ENCODE peak calls at places on chromosomes 4 and X, in four cellular contexts. G is K562, U is SK-N-SH, S is H1. O is an unnamed sample.

GRCh38 chrX:116318672-116319071 is 117.7 kb upstream of the SLC6A14 start:
- DNase-seq in G (no peak), U (no peak), S (no peak), O (no peak)

GRCh38 chrX:49101629-49101984 is 21.9 kb upstream of the WDR45 start:
- DNase-seq in G (peak), U (no peak), S (no peak), O (no peak)

GRCh38 chrX:13902406-13902805 is 85.5 kb upstream of the GPM6B start:
- DNase-seq in G (no peak), U (no peak), S (no peak), O (no peak)

GRCh38 chr4:57182132-57182874 is 72.1 kb upstream of the IGFBP7 start:
- DNase-seq in G (no peak), U (peak), S (no peak), O (no peak)

GRCh38 chr4:107721436-107722090 is 1.5 kb upstream of the PAPSS1 start:
- DNase-seq in G (no peak), U (no peak), S (peak), O (no peak)

GRCh38 chrX:47540754-47541538 is 20.1 kb upstream of the ARAF start:
- DNase-seq in G (peak), U (peak), S (peak), O (no peak)

GRCh38 chr4:18366762-18367358 is 345.3 kb upstream of the LCORL start:
- DNase-seq in G (peak), U (peak), S (no peak), O (peak)

GRCh38 chrX:68832516-68833447 is 4.0 kb downstream of the EFNB1 start:
- DNase-seq in G (no peak), U (no peak), S (no peak), O (no peak)

GRCh38 chr4:164753873-164754488 is at the start of gene SMIM31:
- DNase-seq in G (no peak), U (no peak), S (no peak), O (no peak)

GRCh38 chr4:76504613-76505465 is 69.8 kb downstream of the SHROOM3 start:
- DNase-seq in G (peak), U (peak), S (no peak), O (no peak)

GRCh38 chr4:134807231-134807745 is 605.7 kb upstream of the PABPC4L start:
- DNase-seq in G (no peak), U (no peak), S (no peak), O (no peak)

GRCh38 chrX:11792461-11793421 is 34.7 kb downstream of the MSL3 start:
- DNase-seq in G (no peak), U (no peak), S (no peak), O (peak)

GRCh38 chrX:103847174-103847870 is 15.3 kb upstream of the RAB9B start:
- DNase-seq in G (no peak), U (no peak), S (no peak), O (no peak)

GRCh38 chrX:567891-568290 is 62.7 kb upstream of the SHOX start:
- DNase-seq in G (no peak), U (no peak), S (no peak), O (no peak)

GRCh38 chr4:54658321-54659093 is 750 bp downstream of the KIT start:
- DNase-seq in G (peak), U (peak), S (no peak), O (no peak)

GRCh38 chr4:113065629-113066028 is 16.2 kb downstream of the ANK2 start:
- DNase-seq in G (no peak), U (no peak), S (no peak), O (no peak)

GRCh38 chr4:2805712-2806391 is 13.0 kb downstream of the SH3BP2 start:
- DNase-seq in G (no peak), U (no peak), S (no peak), O (no peak)

GRCh38 chr4:68708566-68708965 is 38.1 kb upstream of the UGT2B15 start:
- DNase-seq in G (no peak), U (no peak), S (no peak), O (no peak)

GRCh38 chr4:142141201-142141600 is 504.8 kb downstream of the IL15 start:
- DNase-seq in G (no peak), U (no peak), S (no peak), O (no peak)

GRCh38 chr4:169024762-169025161 is 14.7 kb upstream of the CBR4 start:
- DNase-seq in G (no peak), U (peak), S (no peak), O (no peak)

GRCh38 chr4:17957689-17958088 is 63.9 kb downstream of the LCORL start:
- DNase-seq in G (no peak), U (no peak), S (no peak), O (no peak)

GRCh38 chrX:145817299-145817665 is 347 bp upstream of the SLITRK2 start:
- DNase-seq in G (no peak), U (no peak), S (no peak), O (no peak)

GRCh38 chr4:54959656-54960055 is 165.7 kb downstream of the KDR start:
- DNase-seq in G (no peak), U (no peak), S (no peak), O (no peak)

GRCh38 chr4:3657917-3658913 is 108.0 kb upstream of the ADRA2C start:
- DNase-seq in G (no peak), U (peak), S (no peak), O (no peak)

GRCh38 chr4:51930557-51930956 is 87.6 kb downstream of the DCUN1D4 start:
- DNase-seq in G (no peak), U (no peak), S (no peak), O (no peak)

GRCh38 chrX:70436380-70436779 is 8.3 kb upstream of the DLG3 start:
- DNase-seq in G (peak), U (peak), S (no peak), O (no peak)

GRCh38 chr4:108168672-108169562 is at the start of gene LEF1:
- DNase-seq in G (peak), U (peak), S (peak), O (no peak)

GRCh38 chr4:122456228-122457106 is at the start of gene IL2:
- DNase-seq in G (no peak), U (no peak), S (no peak), O (no peak)

GRCh38 chrX:152138388-152138784 is at the start of gene MAGEA10:
- DNase-seq in G (no peak), U (no peak), S (no peak), O (no peak)

GRCh38 chrX:44400588-44400987 is 57.1 kb upstream of the EFHC2 start:
- DNase-seq in G (peak), U (no peak), S (no peak), O (no peak)

GRCh38 chrX:118228041-118228440 is 111.4 kb upstream of the KLHL13 start:
- DNase-seq in G (no peak), U (no peak), S (no peak), O (no peak)

GRCh38 chr4:176413171-176413570 is 93.4 kb downstream of the SPCS3 start:
- DNase-seq in G (no peak), U (no peak), S (no peak), O (peak)
- TF ChIP-seq NRF1 in G (no peak), U (no peak), S (no peak), O (no peak)

GRCh38 chr4:1208970-1209704 is 36.8 kb upstream of the SPON2 start:
- DNase-seq in G (no peak), U (no peak), S (no peak), O (no peak)
- TF ChIP-seq NRF1 in G (no peak), U (no peak), S (no peak), O (no peak)

GRCh38 chr4:34732579-34732978 is 1511.7 kb downstream of the ARAP2 start:
- DNase-seq in G (no peak), U (no peak), S (no peak), O (no peak)

GRCh38 chr4:34732170-34732569 is 1512.1 kb downstream of the ARAP2 start:
- DNase-seq in G (no peak), U (no peak), S (no peak), O (no peak)

GRCh38 chr4:34733185-34733916 is 1511.0 kb downstream of the ARAP2 start:
- DNase-seq in G (no peak), U (no peak), S (no peak), O (no peak)

GRCh38 chr4:34731045-34731444 is 1513.3 kb downstream of the ARAP2 start:
- DNase-seq in G (no peak), U (no peak), S (no peak), O (no peak)
- TF ChIP-seq NRF1 in G (no peak), U (no peak), S (no peak), O (no peak)

GRCh38 chr4:182874158-182874855 is 42.9 kb downstream of the DCTD start:
- DNase-seq in G (no peak), U (no peak), S (no peak), O (no peak)
- TF ChIP-seq NRF1 in G (no peak), U (no peak), S (no peak), O (no peak)

GRCh38 chr4:87326460-87326859 is 3.8 kb upstream of the HSD17B13 start:
- DNase-seq in G (no peak), U (no peak), S (no peak), O (no peak)
- TF ChIP-seq NRF1 in G (no peak), U (no peak), S (no peak), O (no peak)

GRCh38 chr4:25916870-25917269 is 2.9 kb downstream of the SMIM20 start:
- DNase-seq in G (no peak), U (no peak), S (no peak), O (no peak)

GRCh38 chr4:25913056-25913850 is 767 bp upstream of the SMIM20 start:
- DNase-seq in G (no peak), U (peak), S (no peak), O (no peak)

GRCh38 chr4:25914670-25915358 is 794 bp downstream of the SMIM20 start:
- DNase-seq in G (peak), U (peak), S (no peak), O (no peak)

GRCh38 chr4:25913851-25914669 is at the start of gene SMIM20:
- DNase-seq in G (peak), U (peak), S (peak), O (peak)

DNA sequence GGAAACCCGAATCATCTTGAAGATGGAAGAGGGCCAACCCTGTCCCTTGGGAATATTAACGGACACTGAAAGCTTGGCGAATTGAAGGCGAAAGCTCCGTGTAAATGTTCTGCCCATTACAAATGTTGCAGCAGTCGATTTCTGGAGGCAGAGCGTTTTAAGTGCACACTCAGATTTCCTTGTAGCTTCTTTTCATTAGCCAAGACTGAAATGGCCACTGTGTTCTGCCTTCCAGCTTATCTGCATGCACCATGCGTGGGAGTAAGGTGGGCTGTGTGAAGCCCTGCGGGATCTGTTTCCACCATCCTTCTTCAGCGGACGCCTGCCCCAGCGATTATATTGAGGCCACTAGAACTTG is 1.3 kb downstream of the SMIM20 start:
- DNase-seq in G (peak), U (no peak), S (no peak), O (no peak)
- TF ChIP-seq NRF1 in G (no peak), U (no peak), S (no peak), O (no peak)

GRCh38 chr4:78156520-78156919 is 99.4 kb downstream of the FRAS1 start:
- DNase-seq in G (no peak), U (no peak), S (no peak), O (no peak)
- TF ChIP-seq NRF1 in G (no peak), U (no peak), S (no peak), O (no peak)

GRCh38 chr4:787561-787981 is 38.4 kb downstream of the CPLX1 start:
- DNase-seq in G (no peak), U (peak), S (no peak), O (no peak)

GRCh38 chr4:788006-788635 is 37.8 kb downstream of the CPLX1 start:
- DNase-seq in G (no peak), U (no peak), S (no peak), O (no peak)

GRCh38 chr4:785332-786073 is 40.4 kb downstream of the CPLX1 start:
- DNase-seq in G (no peak), U (no peak), S (peak), O (no peak)

GRCh38 chr4:786074-786741 is 39.7 kb downstream of the CPLX1 start:
- DNase-seq in G (no peak), U (no peak), S (no peak), O (no peak)

DNA sequence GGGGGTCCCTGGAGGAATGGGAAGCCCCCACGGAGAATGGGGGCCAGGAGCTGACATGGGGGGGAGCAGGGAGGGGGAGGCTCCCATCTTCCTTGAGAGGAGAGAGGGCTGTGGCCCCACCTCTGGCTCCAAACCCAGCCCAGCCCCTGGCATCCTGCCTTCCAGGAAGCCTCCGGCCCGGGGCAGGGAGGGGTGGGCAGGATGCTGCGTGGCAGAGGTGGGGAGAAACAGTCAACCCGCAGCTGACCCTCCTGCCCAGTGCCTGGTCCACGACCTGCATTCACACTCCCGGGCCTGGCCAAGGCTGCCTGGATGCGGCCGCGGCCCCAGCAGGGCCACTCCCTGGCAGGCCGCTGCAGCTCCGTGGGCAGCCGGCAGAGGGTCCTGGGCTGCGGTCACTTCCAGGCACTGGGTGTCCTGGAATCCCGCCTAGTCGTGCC is 39.0 kb downstream of the CPLX1 start:
- DNase-seq in G (no peak), U (peak), S (no peak), O (no peak)
- TF ChIP-seq NRF1 in G (no peak), U (no peak), S (no peak), O (no peak)

GRCh38 chr4:149531861-149532260 is 283.8 kb downstream of the IQCM start:
- DNase-seq in G (no peak), U (no peak), S (no peak), O (no peak)
- TF ChIP-seq NRF1 in G (no peak), U (no peak), S (no peak), O (no peak)